ENCODE peak calls at places on chromosomes 7 and 10, in seven cellular contexts. K, Q, M, F, U, L and A are unnamed samples.

GRCh38 chr10:6214612-6215011 is 11.9 kb downstream of the PFKFB3 start:
- DNase-seq in L (no peak), F (no peak), K (no peak), M (no peak), Q (no peak), U (no peak), A (no peak)

GRCh38 chr7:151724920-151725584 is 151.9 kb downstream of the PRKAG2 start:
- DNase-seq in Q (no peak), U (no peak), F (no peak), M (no peak), L (no peak), K (no peak), A (no peak)

GRCh38 chr7:2001601-2002442 is 230.9 kb downstream of the MAD1L1 start:
- DNase-seq in U (no peak), Q (no peak), K (no peak), F (no peak), L (no peak), M (no peak), A (no peak)

GRCh38 chr10:113022265-113022664 is 72.2 kb downstream of the TCF7L2 start:
- DNase-seq in M (no peak), U (no peak), L (no peak), Q (no peak), F (peak), K (no peak), A (no peak)

GRCh38 chr7:156634117-156634516 is 6.5 kb upstream of the RNF32 start:
- DNase-seq in U (no peak), Q (no peak), K (no peak), F (no peak), M (no peak), L (no peak), A (no peak)

GRCh38 chr7:123871998-123872867 is 27.3 kb downstream of the HYAL4 start:
- DNase-seq in U (peak), Q (peak), F (peak), L (peak), M (peak), K (peak), A (peak)

GRCh38 chr10:102150970-102151773 is 1.0 kb upstream of the NOLC1 start:
- DNase-seq in F (peak), M (peak), K (no peak), L (no peak), U (no peak), Q (no peak), A (no peak)

GRCh38 chr7:140940866-140941265 is 16.1 kb upstream of the BRAF start:
- DNase-seq in Q (no peak), K (no peak), F (no peak), L (no peak), M (no peak), U (no peak), A (no peak)

GRCh38 chr10:97701438-97702064 is 12.0 kb upstream of the MARVELD1 start:
- DNase-seq in L (peak), K (peak), F (peak), Q (peak), U (peak), M (peak), A (no peak)

GRCh38 chr10:8180348-8180747 is 125.9 kb downstream of the GATA3 start:
- DNase-seq in K (no peak), U (no peak), Q (no peak), M (no peak), F (no peak), L (no peak), A (no peak)

GRCh38 chr10:80585812-80586211 is 48.1 kb downstream of the SH2D4B start:
- DNase-seq in U (no peak), M (no peak), F (no peak), L (no peak), K (no peak), Q (no peak), A (no peak)